ENCODE peak calls at places on chromosomes 16 and 17, in six cellular contexts. One of them, this sample, is unnamed.

GRCh38 chr16:68907297-68907999 is 64.1 kb downstream of the TANGO6 start:
- DNase-seq in stimulated activated CD4-positive, alpha-beta T cell treated with anti-CD3 and anti-CD28 coated beads, TNF-alpha, amount 100 ng/mL, for 4 hours: no peak
- DNase-seq in prostate gland: peak; percentile 52
- DNase-seq in head of caudate nucleus: no peak
- DNase-seq in GM04504: no peak
- DNase-seq in skeletal muscle cell: no peak
- DNase-seq in this sample: no peak

GRCh38 chr16:57600048-57600835 is 28.2 kb upstream of the ADGRG1 start:
- DNase-seq in stimulated activated CD4-positive, alpha-beta T cell treated with anti-CD3 and anti-CD28 coated beads, TNF-alpha, amount 100 ng/mL, for 4 hours: no peak
- DNase-seq in prostate gland: peak; percentile 53
- DNase-seq in GM04504: no peak
- DNase-seq in skeletal muscle cell: no peak
- DNase-seq in head of caudate nucleus: peak; percentile 54
- DNase-seq in this sample: peak; percentile 65

GRCh38 chr17:68029512-68030215 is 5.9 kb upstream of the KPNA2 start:
- DNase-seq in head of caudate nucleus: no peak
- DNase-seq in prostate gland: no peak
- DNase-seq in GM04504: no peak
- DNase-seq in stimulated activated CD4-positive, alpha-beta T cell treated with anti-CD3 and anti-CD28 coated beads, TNF-alpha, amount 100 ng/mL, for 4 hours: no peak
- DNase-seq in skeletal muscle cell: no peak
- DNase-seq in this sample: peak; percentile 48

GRCh38 chr16:3509470-3509928 is 8.7 kb downstream of the CLUAP1 start:
- DNase-seq in skeletal muscle cell: no peak
- DNase-seq in head of caudate nucleus: no peak
- DNase-seq in prostate gland: no peak
- DNase-seq in stimulated activated CD4-positive, alpha-beta T cell treated with anti-CD3 and anti-CD28 coated beads, TNF-alpha, amount 100 ng/mL, for 4 hours: peak; percentile 42
- DNase-seq in GM04504: no peak
- DNase-seq in this sample: peak; percentile 72

GRCh38 chr16:67518676-67519075 is 10.0 kb upstream of the RIPOR1 start:
- DNase-seq in head of caudate nucleus: no peak
- DNase-seq in stimulated activated CD4-positive, alpha-beta T cell treated with anti-CD3 and anti-CD28 coated beads, TNF-alpha, amount 100 ng/mL, for 4 hours: no peak
- DNase-seq in GM04504: no peak
- DNase-seq in skeletal muscle cell: no peak
- DNase-seq in prostate gland: no peak
- DNase-seq in this sample: no peak

GRCh38 chr16:13935408-13935807 is 15.5 kb downstream of the ERCC4 start:
- DNase-seq in stimulated activated CD4-positive, alpha-beta T cell treated with anti-CD3 and anti-CD28 coated beads, TNF-alpha, amount 100 ng/mL, for 4 hours: no peak
- DNase-seq in GM04504: no peak
- DNase-seq in prostate gland: no peak
- DNase-seq in head of caudate nucleus: no peak
- DNase-seq in skeletal muscle cell: no peak
- DNase-seq in this sample: no peak

GRCh38 chr17:80071116-80071980 is 30.0 kb upstream of the GAA start:
- DNase-seq in head of caudate nucleus: no peak
- DNase-seq in prostate gland: peak; percentile 54
- DNase-seq in GM04504: peak; percentile 40
- DNase-seq in skeletal muscle cell: no peak
- DNase-seq in stimulated activated CD4-positive, alpha-beta T cell treated with anti-CD3 and anti-CD28 coated beads, TNF-alpha, amount 100 ng/mL, for 4 hours: no peak
- DNase-seq in this sample: peak; percentile 36

GRCh38 chr17:80421381-80422090 is 6.6 kb downstream of the ENDOV start:
- DNase-seq in head of caudate nucleus: no peak
- DNase-seq in stimulated activated CD4-positive, alpha-beta T cell treated with anti-CD3 and anti-CD28 coated beads, TNF-alpha, amount 100 ng/mL, for 4 hours: no peak
- DNase-seq in skeletal muscle cell: no peak
- DNase-seq in prostate gland: no peak
- DNase-seq in GM04504: no peak
- DNase-seq in this sample: no peak

GRCh38 chr16:78462261-78463208 is 363.1 kb downstream of the WWOX start:
- DNase-seq in prostate gland: no peak
- DNase-seq in GM04504: no peak
- DNase-seq in skeletal muscle cell: no peak
- DNase-seq in head of caudate nucleus: peak; percentile 32
- DNase-seq in stimulated activated CD4-positive, alpha-beta T cell treated with anti-CD3 and anti-CD28 coated beads, TNF-alpha, amount 100 ng/mL, for 4 hours: no peak
- DNase-seq in this sample: no peak

GRCh38 chr17:64174686-64175456 is 44.9 kb upstream of the ERN1 start:
- DNase-seq in prostate gland: no peak
- DNase-seq in GM04504: no peak
- DNase-seq in skeletal muscle cell: no peak
- DNase-seq in stimulated activated CD4-positive, alpha-beta T cell treated with anti-CD3 and anti-CD28 coated beads, TNF-alpha, amount 100 ng/mL, for 4 hours: no peak
- DNase-seq in head of caudate nucleus: no peak
- DNase-seq in this sample: no peak

GRCh38 chr16:89020068-89020924 is 43.3 kb upstream of the CBFA2T3 start:
- DNase-seq in stimulated activated CD4-positive, alpha-beta T cell treated with anti-CD3 and anti-CD28 coated beads, TNF-alpha, amount 100 ng/mL, for 4 hours: no peak
- DNase-seq in prostate gland: no peak
- DNase-seq in GM04504: no peak
- DNase-seq in skeletal muscle cell: no peak
- DNase-seq in head of caudate nucleus: peak; percentile 18
- DNase-seq in this sample: peak; percentile 38

GRCh38 chr17:11736613-11737289 is 138.5 kb downstream of the DNAH9 start:
- DNase-seq in prostate gland: no peak
- DNase-seq in GM04504: no peak
- DNase-seq in skeletal muscle cell: no peak
- DNase-seq in stimulated activated CD4-positive, alpha-beta T cell treated with anti-CD3 and anti-CD28 coated beads, TNF-alpha, amount 100 ng/mL, for 4 hours: no peak
- DNase-seq in head of caudate nucleus: no peak
- DNase-seq in this sample: no peak

GRCh38 chr16:47627056-47627455 is 165.9 kb downstream of the PHKB start:
- DNase-seq in stimulated activated CD4-positive, alpha-beta T cell treated with anti-CD3 and anti-CD28 coated beads, TNF-alpha, amount 100 ng/mL, for 4 hours: no peak
- DNase-seq in skeletal muscle cell: no peak
- DNase-seq in prostate gland: no peak
- DNase-seq in head of caudate nucleus: no peak
- DNase-seq in GM04504: no peak
- DNase-seq in this sample: no peak

GRCh38 chr16:68246671-68247070 is 1.5 kb downstream of the PLA2G15 start:
- DNase-seq in skeletal muscle cell: no peak
- DNase-seq in GM04504: no peak
- DNase-seq in prostate gland: no peak
- DNase-seq in stimulated activated CD4-positive, alpha-beta T cell treated with anti-CD3 and anti-CD28 coated beads, TNF-alpha, amount 100 ng/mL, for 4 hours: no peak
- DNase-seq in head of caudate nucleus: no peak
- DNase-seq in this sample: no peak

GRCh38 chr17:18858567-18859245 is 775 bp downstream of the PRPSAP2 start:
- DNase-seq in stimulated activated CD4-positive, alpha-beta T cell treated with anti-CD3 and anti-CD28 coated beads, TNF-alpha, amount 100 ng/mL, for 4 hours: no peak
- DNase-seq in prostate gland: no peak
- DNase-seq in head of caudate nucleus: no peak
- DNase-seq in GM04504: no peak
- DNase-seq in skeletal muscle cell: no peak
- DNase-seq in this sample: no peak

GRCh38 chr17:57535652-57536018 is 209.5 kb downstream of the CCDC182 start:
- DNase-seq in skeletal muscle cell: no peak
- DNase-seq in head of caudate nucleus: no peak
- DNase-seq in prostate gland: no peak
- DNase-seq in GM04504: no peak
- DNase-seq in stimulated activated CD4-positive, alpha-beta T cell treated with anti-CD3 and anti-CD28 coated beads, TNF-alpha, amount 100 ng/mL, for 4 hours: no peak
- DNase-seq in this sample: no peak

GRCh38 chr16:21276090-21276489 is 2.0 kb downstream of the CRYM start:
- DNase-seq in head of caudate nucleus: no peak
- DNase-seq in skeletal muscle cell: no peak
- DNase-seq in prostate gland: no peak
- DNase-seq in stimulated activated CD4-positive, alpha-beta T cell treated with anti-CD3 and anti-CD28 coated beads, TNF-alpha, amount 100 ng/mL, for 4 hours: no peak
- DNase-seq in GM04504: no peak
- DNase-seq in this sample: no peak

GRCh38 chr17:62859146-62859545 is 51.0 kb upstream of the MARCHF10 start:
- DNase-seq in prostate gland: no peak
- DNase-seq in skeletal muscle cell: peak; percentile 67
- DNase-seq in stimulated activated CD4-positive, alpha-beta T cell treated with anti-CD3 and anti-CD28 coated beads, TNF-alpha, amount 100 ng/mL, for 4 hours: no peak
- DNase-seq in GM04504: no peak
- DNase-seq in head of caudate nucleus: no peak
- DNase-seq in this sample: no peak

GRCh38 chr17:31919802-31920525 is 16.8 kb upstream of the SUZ12 start:
- DNase-seq in prostate gland: no peak
- DNase-seq in head of caudate nucleus: no peak
- DNase-seq in skeletal muscle cell: no peak
- DNase-seq in GM04504: no peak
- DNase-seq in stimulated activated CD4-positive, alpha-beta T cell treated with anti-CD3 and anti-CD28 coated beads, TNF-alpha, amount 100 ng/mL, for 4 hours: no peak
- DNase-seq in this sample: no peak

GRCh38 chr17:57553525-57553924 is 191.6 kb downstream of the CCDC182 start:
- DNase-seq in head of caudate nucleus: no peak
- DNase-seq in skeletal muscle cell: no peak
- DNase-seq in prostate gland: no peak
- DNase-seq in GM04504: no peak
- DNase-seq in stimulated activated CD4-positive, alpha-beta T cell treated with anti-CD3 and anti-CD28 coated beads, TNF-alpha, amount 100 ng/mL, for 4 hours: no peak
- DNase-seq in this sample: no peak

GRCh38 chr16:78395035-78395434 is 295.6 kb downstream of the WWOX start:
- DNase-seq in prostate gland: no peak
- DNase-seq in GM04504: no peak
- DNase-seq in skeletal muscle cell: no peak
- DNase-seq in head of caudate nucleus: no peak
- DNase-seq in stimulated activated CD4-positive, alpha-beta T cell treated with anti-CD3 and anti-CD28 coated beads, TNF-alpha, amount 100 ng/mL, for 4 hours: no peak
- DNase-seq in this sample: no peak

GRCh38 chr16:10521681-10522274 is 58.6 kb downstream of the EMP2 start:
- DNase-seq in stimulated activated CD4-positive, alpha-beta T cell treated with anti-CD3 and anti-CD28 coated beads, TNF-alpha, amount 100 ng/mL, for 4 hours: no peak
- DNase-seq in GM04504: peak; percentile 53
- DNase-seq in skeletal muscle cell: no peak
- DNase-seq in head of caudate nucleus: peak; percentile 52
- DNase-seq in prostate gland: peak; percentile 47
- DNase-seq in this sample: peak; percentile 86

GRCh38 chr17:43372273-43372911 is 26.4 kb upstream of the ARL4D start:
- DNase-seq in GM04504: no peak
- DNase-seq in skeletal muscle cell: no peak
- DNase-seq in prostate gland: no peak
- DNase-seq in head of caudate nucleus: no peak
- DNase-seq in stimulated activated CD4-positive, alpha-beta T cell treated with anti-CD3 and anti-CD28 coated beads, TNF-alpha, amount 100 ng/mL, for 4 hours: no peak
- DNase-seq in this sample: no peak

GRCh38 chr16:56279132-56279531 is 87.8 kb downstream of the GNAO1 start:
- DNase-seq in head of caudate nucleus: no peak
- DNase-seq in prostate gland: no peak
- DNase-seq in GM04504: no peak
- DNase-seq in stimulated activated CD4-positive, alpha-beta T cell treated with anti-CD3 and anti-CD28 coated beads, TNF-alpha, amount 100 ng/mL, for 4 hours: peak; percentile 25
- DNase-seq in skeletal muscle cell: no peak
- DNase-seq in this sample: no peak

GRCh38 chr17:50967795-50968194 is 101.6 kb upstream of the TOB1 start:
- DNase-seq in prostate gland: no peak
- DNase-seq in stimulated activated CD4-positive, alpha-beta T cell treated with anti-CD3 and anti-CD28 coated beads, TNF-alpha, amount 100 ng/mL, for 4 hours: no peak
- DNase-seq in head of caudate nucleus: no peak
- DNase-seq in GM04504: peak; percentile 24
- DNase-seq in skeletal muscle cell: no peak
- DNase-seq in this sample: no peak

GRCh38 chr17:9006175-9006767 is 15.0 kb upstream of the NTN1 start:
- DNase-seq in head of caudate nucleus: no peak
- DNase-seq in GM04504: no peak
- DNase-seq in prostate gland: no peak
- DNase-seq in stimulated activated CD4-positive, alpha-beta T cell treated with anti-CD3 and anti-CD28 coated beads, TNF-alpha, amount 100 ng/mL, for 4 hours: no peak
- DNase-seq in skeletal muscle cell: no peak
- DNase-seq in this sample: no peak

GRCh38 chr16:16062023-16062932 is 112.9 kb downstream of the ABCC1 start:
- DNase-seq in GM04504: no peak
- DNase-seq in skeletal muscle cell: no peak
- DNase-seq in head of caudate nucleus: no peak
- DNase-seq in prostate gland: no peak
- DNase-seq in stimulated activated CD4-positive, alpha-beta T cell treated with anti-CD3 and anti-CD28 coated beads, TNF-alpha, amount 100 ng/mL, for 4 hours: no peak
- DNase-seq in this sample: no peak

GRCh38 chr16:1812732-1813163 is 13.9 kb downstream of the HAGH start:
- DNase-seq in stimulated activated CD4-positive, alpha-beta T cell treated with anti-CD3 and anti-CD28 coated beads, TNF-alpha, amount 100 ng/mL, for 4 hours: peak; percentile 37
- DNase-seq in GM04504: no peak
- DNase-seq in prostate gland: peak; percentile 84
- DNase-seq in head of caudate nucleus: no peak
- DNase-seq in skeletal muscle cell: peak; percentile 30
- DNase-seq in this sample: peak; percentile 88

GRCh38 chr16:53091508-53092211 is 36.9 kb downstream of the CHD9 start:
- DNase-seq in skeletal muscle cell: peak; percentile 97
- DNase-seq in stimulated activated CD4-positive, alpha-beta T cell treated with anti-CD3 and anti-CD28 coated beads, TNF-alpha, amount 100 ng/mL, for 4 hours: no peak
- DNase-seq in head of caudate nucleus: peak; percentile 72
- DNase-seq in prostate gland: no peak
- DNase-seq in GM04504: peak; percentile 88
- DNase-seq in this sample: no peak

GRCh38 chr16:9380221-9380620 is 288.8 kb downstream of the HAPSTR1 start:
- DNase-seq in stimulated activated CD4-positive, alpha-beta T cell treated with anti-CD3 and anti-CD28 coated beads, TNF-alpha, amount 100 ng/mL, for 4 hours: no peak
- DNase-seq in prostate gland: no peak
- DNase-seq in GM04504: no peak
- DNase-seq in skeletal muscle cell: no peak
- DNase-seq in head of caudate nucleus: no peak
- DNase-seq in this sample: no peak

GRCh38 chr17:49694847-49695697 is 12.7 kb downstream of the SLC35B1 start:
- DNase-seq in stimulated activated CD4-positive, alpha-beta T cell treated with anti-CD3 and anti-CD28 coated beads, TNF-alpha, amount 100 ng/mL, for 4 hours: peak; percentile 52
- DNase-seq in prostate gland: peak; percentile 41
- DNase-seq in head of caudate nucleus: peak; percentile 80
- DNase-seq in skeletal muscle cell: no peak
- DNase-seq in GM04504: no peak
- DNase-seq in this sample: peak; percentile 50

GRCh38 chr17:18933102-18934058 is 18.6 kb upstream of the SLC5A10 start:
- DNase-seq in head of caudate nucleus: no peak
- DNase-seq in prostate gland: no peak
- DNase-seq in skeletal muscle cell: no peak
- DNase-seq in GM04504: no peak
- DNase-seq in stimulated activated CD4-positive, alpha-beta T cell treated with anti-CD3 and anti-CD28 coated beads, TNF-alpha, amount 100 ng/mL, for 4 hours: no peak
- DNase-seq in this sample: no peak

GRCh38 chr17:73593249-73593965 is 50.8 kb downstream of the SDK2 start:
- DNase-seq in head of caudate nucleus: no peak
- DNase-seq in stimulated activated CD4-positive, alpha-beta T cell treated with anti-CD3 and anti-CD28 coated beads, TNF-alpha, amount 100 ng/mL, for 4 hours: no peak
- DNase-seq in skeletal muscle cell: no peak
- DNase-seq in GM04504: no peak
- DNase-seq in prostate gland: no peak
- DNase-seq in this sample: no peak

GRCh38 chr17:17713839-17714238 is 32.6 kb downstream of the RAI1 start:
- DNase-seq in stimulated activated CD4-positive, alpha-beta T cell treated with anti-CD3 and anti-CD28 coated beads, TNF-alpha, amount 100 ng/mL, for 4 hours: no peak
- DNase-seq in GM04504: no peak
- DNase-seq in head of caudate nucleus: no peak
- DNase-seq in skeletal muscle cell: no peak
- DNase-seq in prostate gland: no peak
- DNase-seq in this sample: no peak

GRCh38 chr17:49580981-49581644 is 5.4 kb downstream of the NXPH3 start:
- DNase-seq in skeletal muscle cell: no peak
- DNase-seq in head of caudate nucleus: no peak
- DNase-seq in GM04504: no peak
- DNase-seq in prostate gland: no peak
- DNase-seq in stimulated activated CD4-positive, alpha-beta T cell treated with anti-CD3 and anti-CD28 coated beads, TNF-alpha, amount 100 ng/mL, for 4 hours: no peak
- DNase-seq in this sample: no peak

GRCh38 chr16:58684354-58685083 is at the start of gene SLC38A7:
- DNase-seq in GM04504: peak; percentile 57
- DNase-seq in skeletal muscle cell: peak; percentile 27
- DNase-seq in prostate gland: peak; percentile 84
- DNase-seq in stimulated activated CD4-positive, alpha-beta T cell treated with anti-CD3 and anti-CD28 coated beads, TNF-alpha, amount 100 ng/mL, for 4 hours: peak; percentile 45
- DNase-seq in head of caudate nucleus: peak; percentile 96
- DNase-seq in this sample: peak; percentile 80

GRCh38 chr17:31680126-31680525 is 178.9 kb downstream of the COPRS start:
- DNase-seq in stimulated activated CD4-positive, alpha-beta T cell treated with anti-CD3 and anti-CD28 coated beads, TNF-alpha, amount 100 ng/mL, for 4 hours: no peak
- DNase-seq in head of caudate nucleus: no peak
- DNase-seq in prostate gland: no peak
- DNase-seq in GM04504: no peak
- DNase-seq in skeletal muscle cell: no peak
- DNase-seq in this sample: no peak